ENCODE peak calls at places on chromosomes 4 and X, in four cellular contexts. O is stimulated activated CD4-positive, alpha-beta T cell treated with anti-CD3 and anti-CD28 coated beads, TNF-alpha, amount 100 ng/mL, for 1 hour; S is T-helper 2 cell; E is ELF-1. T is an unnamed sample.

GRCh38 chrX:138128025-138128671 is 562.2 kb downstream of the ZIC3 start:
- DNase-seq in O (no peak), S (no peak), E (peak), T (no peak)

GRCh38 chrX:10755477-10756334 is 135.3 kb upstream of the MID1 start:
- DNase-seq in O (no peak), S (no peak), E (peak), T (peak)

GRCh38 chrX:50747471-50747900 is 66.5 kb downstream of the SHROOM4 start:
- DNase-seq in O (no peak), S (no peak), E (no peak), T (no peak)

GRCh38 chrX:75278991-75279390 is 5.1 kb downstream of the UPRT start:
- DNase-seq in O (no peak), S (no peak), E (peak), T (no peak)

GRCh38 chr4:106603471-106603870 is 234.9 kb upstream of the GIMD1 start:
- DNase-seq in O (no peak), S (no peak), E (no peak), T (no peak)

GRCh38 chrX:152819732-152820131 is 10.8 kb downstream of the CETN2 start:
- DNase-seq in O (no peak), S (no peak), E (no peak), T (peak)

GRCh38 chr4:27844359-27844758 is 983.7 kb downstream of the STIM2 start:
- DNase-seq in O (no peak), S (no peak), E (no peak), T (no peak)

GRCh38 chr4:22897520-22898108 is 204.9 kb downstream of the GBA3 start:
- DNase-seq in O (no peak), S (no peak), E (peak), T (peak)

GRCh38 chrX:53093748-53094583 is at the start of gene KANTR:
- DNase-seq in O (peak), S (peak), E (peak), T (peak)

GRCh38 chr4:8538703-8539567 is 41.3 kb upstream of the GPR78 start:
- DNase-seq in O (no peak), S (no peak), E (no peak), T (peak)

GRCh38 chr4:122733805-122734155 is 1.3 kb downstream of the BBS12 start:
- DNase-seq in O (no peak), S (no peak), E (no peak), T (peak)

GRCh38 chrX:38699603-38700110 is 101.6 kb upstream of the MID1IP1 start:
- DNase-seq in O (no peak), S (no peak), E (no peak), T (no peak)

GRCh38 chrX:20361890-20362262 is 95.2 kb upstream of the RPS6KA3 start:
- DNase-seq in O (no peak), S (no peak), E (peak), T (peak)

GRCh38 chrX:24805201-24805600 is 111.5 kb downstream of the POLA1 start:
- DNase-seq in O (no peak), S (no peak), E (no peak), T (no peak)

GRCh38 chr4:110062166-110062565 is 136.2 kb downstream of the ELOVL6 start:
- DNase-seq in O (no peak), S (no peak), E (no peak), T (no peak)

GRCh38 chr4:120071192-120071795 is 4.6 kb upstream of the MAD2L1 start:
- DNase-seq in O (no peak), S (peak), E (peak), T (peak)

GRCh38 chr4:41913509-41913908 is 21.7 kb upstream of the TMEM33 start:
- DNase-seq in O (no peak), S (no peak), E (no peak), T (no peak)

GRCh38 chr4:67051000-67051789 is 494.1 kb downstream of the CENPC start:
- DNase-seq in O (no peak), S (no peak), E (no peak), T (no peak)

GRCh38 chr4:185711764-185712163 is 100.2 kb downstream of the SORBS2 start:
- DNase-seq in O (no peak), S (no peak), E (no peak), T (no peak)

GRCh38 chr4:145805490-145805889 is 125.5 kb downstream of the C4orf51 start:
- DNase-seq in O (no peak), S (no peak), E (peak), T (peak)

GRCh38 chrX:108399427-108400165 is 38.6 kb downstream of the COL4A6 start:
- DNase-seq in O (no peak), S (no peak), E (no peak), T (no peak)

GRCh38 chrX:123607806-123608205 is 125.0 kb downstream of the THOC2 start:
- DNase-seq in O (no peak), S (no peak), E (no peak), T (no peak)

GRCh38 chr4:183797041-183797444 is 108.1 kb upstream of the STOX2 start:
- DNase-seq in O (no peak), S (no peak), E (no peak), T (peak)

GRCh38 chr4:89773793-89774192 is 63.2 kb downstream of the SNCA start:
- DNase-seq in O (no peak), S (no peak), E (no peak), T (no peak)

GRCh38 chr4:186723207-186724047 is at the start of gene FAT1:
- DNase-seq in O (no peak), S (no peak), E (peak), T (no peak)

GRCh38 chrX:97189668-97190067 is 306.0 kb downstream of the RPA4 start:
- DNase-seq in O (no peak), S (no peak), E (peak), T (no peak)

GRCh38 chr4:138112389-138112788 is 129.8 kb downstream of the SLC7A11 start:
- DNase-seq in O (no peak), S (no peak), E (peak), T (no peak)

GRCh38 chr4:24849662-24850280 is 54.4 kb downstream of the SOD3 start:
- DNase-seq in O (no peak), S (no peak), E (no peak), T (no peak)

GRCh38 chrX:63751481-63751880 is 33.5 kb downstream of the ARHGEF9 start:
- DNase-seq in O (no peak), S (no peak), E (peak), T (no peak)